ENCODE peak calls at places on chromosomes 11 and 22, in seven cellular contexts. L is lower lobe of right lung, J is skeletal muscle cell, B is Kasumi-1, D is brain microvascular endothelial cell, C is Right ventricle myocardium superior, K is HT-29. E is an unnamed sample.
A peak's percentile ranks its signal among the peaks of the same experiment; 100 is the strongest.

GRCh38 chr22:50568626-50569025 is 5.9 kb upstream of the SYCE3 start:
- DNase-seq in D (no peak), K (no peak), L (no peak), J (no peak), B (no peak), C (no peak), E (no peak)

GRCh38 chr11:59178401-59178800 is 6.5 kb downstream of the DTX4 start:
- DNase-seq in L (no peak), K (no peak), C (no peak), D (no peak), J (no peak), B (no peak), E (no peak)

GRCh38 chr11:3834349-3835099 is 6.2 kb downstream of the RHOG start:
- DNase-seq in L (peak; percentile 79), C (peak; percentile 77), B (peak; percentile 83), J (no peak), D (no peak), K (no peak), E (no peak)

GRCh38 chr22:38497869-38498268 is 8.2 kb downstream of the DDX17 start:
- DNase-seq in B (no peak), J (no peak), D (no peak), C (no peak), K (no peak), L (no peak), E (no peak)

GRCh38 chr22:50733521-50734342 is 4.3 kb upstream of the ACR start:
- DNase-seq in J (no peak), C (peak; percentile 33), L (peak; percentile 39), D (no peak), K (no peak), B (no peak), E (peak; percentile 78)

GRCh38 chr11:35357893-35358292 is 61.5 kb downstream of the SLC1A2 start:
- DNase-seq in B (no peak), D (no peak), K (no peak), L (no peak), J (no peak), C (no peak), E (no peak)

GRCh38 chr11:76671236-76671590 is 666 bp upstream of the LRRC32 start:
- DNase-seq in J (no peak), B (no peak), K (no peak), C (no peak), D (no peak), L (no peak), E (no peak)

GRCh38 chr11:45754746-45755145 is 50.2 kb upstream of the SLC35C1 start:
- DNase-seq in K (no peak), L (no peak), C (no peak), J (no peak), B (no peak), D (no peak), E (no peak)

GRCh38 chr22:28006271-28006670 is 87.2 kb upstream of the PITPNB start:
- DNase-seq in B (no peak), K (no peak), L (no peak), D (no peak), J (no peak), C (no peak), E (peak; percentile 43)

GRCh38 chr11:71311928-71312510 is 59.6 kb upstream of the SHANK2 start:
- DNase-seq in K (no peak), B (no peak), J (no peak), C (no peak), L (no peak), D (no peak), E (peak; percentile 2)

GRCh38 chr11:93031386-93031785 is 61.9 kb downstream of the MTNR1B start:
- DNase-seq in C (no peak), K (no peak), D (peak; percentile 63), B (no peak), J (peak; percentile 85), L (no peak), E (no peak)

GRCh38 chr11:13045734-13046133 is 36.6 kb downstream of the RASSF10 start:
- DNase-seq in C (no peak), K (no peak), D (no peak), B (no peak), L (no peak), J (no peak), E (no peak)

GRCh38 chr11:119107538-119108150 is 500 bp downstream of the C2CD2L start:
- DNase-seq in C (no peak), D (no peak), K (no peak), J (no peak), L (peak; percentile 52), B (no peak), E (peak; percentile 42)

GRCh38 chr11:5689551-5689983 is at the start of gene TRIM22:
- DNase-seq in K (no peak), D (peak; percentile 66), J (peak; percentile 54), B (peak; percentile 83), L (peak; percentile 56), C (no peak), E (peak; percentile 71)

GRCh38 chr11:65426839-65427690 is 4.5 kb downstream of the NEAT1 start:
- DNase-seq in J (no peak), C (peak; percentile 42), L (peak; percentile 46), K (peak; percentile 89), B (peak; percentile 32), D (peak; percentile 61), E (no peak)

GRCh38 chr22:36577019-36577418 is 48.1 kb upstream of the EIF3D start:
- DNase-seq in C (no peak), J (peak; percentile 29), B (no peak), L (no peak), K (no peak), D (peak; percentile 89), E (peak; percentile 88)

GRCh38 chr11:2576116-2576515 is 123.7 kb downstream of the KCNQ1OT1 start:
- DNase-seq in L (peak; percentile 41), D (no peak), C (peak; percentile 29), K (no peak), B (no peak), J (no peak), E (no peak)

E was measured in AG20443.